ENCODE peak calls at places on chromosomes 5 and 9, in seven cellular contexts. J is HCT116; Y is central memory CD4-positive, alpha-beta T cell; G is PC-3; Q is posterior cingulate gyrus; E is GM03348; N is activated CD8-positive, alpha-beta T cell treated with anti-CD3 and anti-CD28 coated beads for 36 hours. W is an unnamed sample.

GRCh38 chr9:108048406-108049025 is 558.9 kb upstream of the KLF4 start:
- DNase-seq in N (no peak), Q (no peak), G (no peak), E (no peak), Y (no peak), J (no peak), W (no peak)

GRCh38 chr5:157563373-157564148 is 12.0 kb downstream of the ADAM19 start:
- DNase-seq in N (no peak), G (peak), E (peak), J (no peak), Y (no peak), Q (peak), W (no peak)

GRCh38 chr5:67235399-67236110 is 39.0 kb upstream of the CD180 start:
- DNase-seq in G (no peak), Y (no peak), N (no peak), E (no peak), Q (no peak), J (no peak), W (no peak)

GRCh38 chr9:95880011-95880690 is 4.7 kb downstream of the ERCC6L2 start:
- DNase-seq in Q (no peak), N (no peak), J (no peak), E (no peak), Y (peak), G (peak), W (no peak)

GRCh38 chr9:135216666-135217431 is 129.4 kb downstream of the OLFM1 start:
- DNase-seq in Y (no peak), J (no peak), N (no peak), Q (peak), G (no peak), E (no peak), W (no peak)

GRCh38 chr9:137540536-137540935 is 9.7 kb downstream of the PNPLA7 start:
- DNase-seq in G (no peak), E (no peak), Y (no peak), Q (no peak), J (no peak), N (no peak), W (no peak)

GRCh38 chr5:128757560-128757959 is 207.7 kb upstream of the SLC27A6 start:
- DNase-seq in Q (no peak), Y (no peak), J (no peak), E (no peak), N (no peak), G (no peak), W (no peak)

GRCh38 chr9:118438805-118439204 is 734.6 kb downstream of the TLR4 start:
- DNase-seq in E (no peak), Y (no peak), Q (no peak), N (no peak), J (no peak), G (no peak), W (no peak)

GRCh38 chr5:160438316-160439204 is 16.9 kb downstream of the PTTG1 start:
- DNase-seq in N (peak), G (peak), E (peak), J (peak), Y (peak), Q (peak), W (peak)

GRCh38 chr9:38142201-38142600 is 73.2 kb upstream of the SHB start:
- DNase-seq in G (no peak), E (peak), N (no peak), J (no peak), Y (no peak), Q (no peak), W (no peak)

GRCh38 chr5:134945041-134945440 is 22.7 kb upstream of the CATSPER3 start:
- DNase-seq in J (no peak), N (no peak), G (no peak), Y (no peak), Q (no peak), E (no peak), W (no peak)

GRCh38 chr5:36744041-36744677 is 132.4 kb upstream of the NIPBL start:
- DNase-seq in E (no peak), J (no peak), Y (no peak), N (no peak), Q (no peak), G (peak), W (no peak)

GRCh38 chr5:169265888-169266287 is 35.1 kb downstream of the SLIT3 start:
- DNase-seq in Y (no peak), Q (no peak), N (no peak), E (no peak), J (no peak), G (peak), W (peak)

GRCh38 chr5:57650360-57651069 is 167.9 kb upstream of the ACTBL2 start:
- DNase-seq in J (peak), Q (no peak), Y (no peak), E (peak), G (peak), N (peak), W (peak)

GRCh38 chr5:65041296-65042158 is 272.8 kb downstream of the CWC27 start:
- DNase-seq in Q (no peak), J (no peak), E (peak), Y (no peak), G (peak), N (no peak), W (peak)

GRCh38 chr9:96514108-96514824 is 64.3 kb downstream of the HABP4 start:
- DNase-seq in J (no peak), E (peak), Q (no peak), N (no peak), G (no peak), Y (no peak), W (no peak)

GRCh38 chr5:10289353-10289752 is 18.3 kb downstream of the CMBL start:
- DNase-seq in N (no peak), J (no peak), E (peak), G (no peak), Y (no peak), Q (peak), W (no peak)